ENCODE peak calls at places on chromosomes 13 and 19, in five cellular contexts. K, W, S, J and Y are unnamed samples.

GRCh38 chr19:4519521-4520277 is 1.4 kb upstream of the PLIN4 start:
- DNase-seq in K (no peak), W (no peak), S (no peak), J (peak; percentile 42), Y (no peak)

GRCh38 chr13:50162001-50162400 is 146.8 kb downstream of the KCNRG start:
- DNase-seq in K (no peak), W (no peak), S (no peak), J (no peak), Y (no peak)

GRCh38 chr19:3481241-3482090 is 1.1 kb upstream of the SMIM24 start:
- DNase-seq in K (no peak), W (peak; percentile 88), S (no peak), J (no peak), Y (no peak)

GRCh38 chr19:42252365-42253244 is 2.3 kb downstream of the ERF start:
- DNase-seq in K (no peak), W (peak; percentile 53), S (no peak), J (peak; percentile 42), Y (no peak)

GRCh38 chr13:36913463-36913862 is 6.6 kb downstream of the SMAD9 start:
- DNase-seq in K (no peak), W (no peak), S (no peak), J (no peak), Y (no peak)

GRCh38 chr19:19600793-19601346 is 17.6 kb downstream of the PBX4 start:
- DNase-seq in K (no peak), W (no peak), S (no peak), J (no peak), Y (no peak)

GRCh38 chr19:1970806-1971502 is 30.0 kb downstream of the CSNK1G2 start:
- DNase-seq in K (no peak), W (no peak), S (no peak), J (no peak), Y (no peak)

GRCh38 chr13:88895261-88895941 is 1224.2 kb downstream of the SLITRK5 start:
- DNase-seq in K (no peak), W (no peak), S (no peak), J (no peak), Y (no peak)

GRCh38 chr19:56538761-56539263 is at the start of gene ZFP28:
- DNase-seq in K (peak; percentile 66), W (peak; percentile 89), S (peak; percentile 85), J (peak; percentile 89), Y (peak; percentile 86)

GRCh38 chr13:100306444-100306999 is 217.6 kb downstream of the PCCA start:
- DNase-seq in K (no peak), W (no peak), S (no peak), J (no peak), Y (no peak)

GRCh38 chr19:16259385-16260159 is 61.9 kb downstream of the AP1M1 start:
- DNase-seq in K (no peak), W (peak; percentile 93), S (no peak), J (no peak), Y (no peak)

GRCh38 chr19:10836478-10837325 is 690 bp upstream of the TMED1 start:
- DNase-seq in K (peak; percentile 89), W (peak; percentile 90), S (peak; percentile 90), J (peak; percentile 88), Y (peak; percentile 89)

DNA sequence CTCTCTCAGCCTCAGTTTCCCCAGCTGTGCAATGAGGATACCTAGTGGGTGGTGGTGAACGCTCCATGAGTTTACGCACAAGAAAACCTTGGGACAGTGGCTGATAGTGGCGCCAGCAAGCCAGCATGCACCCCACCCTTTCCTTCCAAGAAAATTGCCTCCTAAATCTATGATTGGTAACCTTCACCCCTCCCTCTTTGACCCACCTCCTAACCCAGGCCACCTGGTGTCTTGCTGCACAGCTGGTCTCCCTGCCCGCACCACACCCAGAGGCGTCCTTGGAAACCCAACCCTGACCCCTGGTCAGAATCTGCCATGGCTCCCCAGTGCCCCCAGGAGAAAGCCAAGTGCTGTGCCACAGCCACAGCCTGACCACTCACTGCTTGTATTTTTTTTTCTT is 22.8 kb upstream of the BCL3 start:
- DNase-seq in K (no peak), W (no peak), S (no peak), J (no peak), Y (no peak)
- H3K4me1 ChIP-seq in K (peaks cover 10% of the 10 kb centered on the region), W (no peaks in the 10 kb centered on the region), S (peaks cover 6% of the 10 kb centered on the region), J (peaks cover 10% of the 10 kb centered on the region), Y (no peaks in the 10 kb centered on the region)

GRCh38 chr13:43797154-43797553 is 10.4 kb upstream of the ENOX1 start:
- DNase-seq in K (no peak), W (no peak), S (no peak), J (no peak), Y (no peak)

GRCh38 chr13:43787518-43787891 is 733 bp upstream of the ENOX1 start:
- DNase-seq in K (no peak), W (no peak), S (no peak), J (no peak), Y (no peak)

GRCh38 chr13:43797869-43798268 is 11.1 kb upstream of the ENOX1 start:
- DNase-seq in K (no peak), W (no peak), S (no peak), J (no peak), Y (no peak)

GRCh38 chr13:43787998-43788397 is 1.2 kb upstream of the ENOX1 start:
- DNase-seq in K (no peak), W (no peak), S (no peak), J (no peak), Y (no peak)

DNA sequence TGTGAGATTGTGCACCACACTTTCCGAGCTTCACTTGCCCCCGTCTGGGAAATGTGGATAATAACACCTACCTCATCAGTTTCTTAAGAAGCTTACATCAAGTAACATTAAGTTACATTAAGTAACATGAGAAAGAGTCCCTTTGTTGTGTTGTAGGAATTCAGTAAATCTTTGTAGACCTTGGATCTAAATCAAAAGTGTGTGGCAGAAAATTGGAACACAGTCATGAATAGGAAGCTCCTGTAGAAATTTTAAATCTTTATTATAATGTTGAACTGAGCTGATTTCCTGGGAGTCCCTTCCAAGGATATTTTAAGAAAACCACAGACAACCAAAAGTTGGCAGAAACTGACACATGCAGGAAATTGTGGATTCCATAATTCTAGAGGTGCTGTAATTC is 5.7 kb upstream of the ENOX1 start:
- DNase-seq in K (no peak), W (no peak), S (no peak), J (no peak), Y (no peak)
- TF ChIP-seq CTCF in K (no peak), W (no peak), S (no peak), J (no peak), Y (no peak)

DNA sequence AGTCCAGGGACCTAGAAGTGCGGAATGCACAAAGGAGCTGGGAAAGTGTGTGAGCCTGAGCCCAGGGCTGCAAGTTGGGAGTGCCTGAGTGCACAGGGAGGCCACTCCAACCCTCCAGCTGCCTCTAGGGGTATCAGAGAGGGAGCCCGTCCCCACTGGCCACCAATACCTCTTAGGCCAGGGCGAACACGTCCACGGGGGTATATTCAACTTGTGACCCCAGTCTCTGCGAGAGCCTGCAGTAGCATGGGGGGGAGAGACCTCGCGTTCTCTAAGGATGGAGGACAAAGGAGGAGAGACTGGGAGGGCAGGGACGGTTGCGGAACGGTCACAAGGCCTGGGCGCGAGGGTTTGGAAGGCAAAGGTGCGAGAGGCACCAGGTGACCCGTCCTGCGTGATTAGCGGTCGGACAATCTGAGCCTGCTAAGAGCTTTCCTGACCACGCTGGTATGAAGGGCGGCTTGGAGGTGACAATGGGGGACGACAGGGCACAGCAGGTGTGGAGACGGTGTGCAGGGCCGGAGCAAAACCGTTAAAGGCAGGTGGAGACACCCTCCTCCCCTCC is 676 bp downstream of the CD320 start:
- DNase-seq in K (peak; percentile 35), W (no peak), S (peak; percentile 26), J (no peak), Y (no peak)
- H3K4me3 ChIP-seq in K (peak overlapping the region; percentile 57), W (peak overlapping the region; percentile 43), S (peak overlapping the region; percentile 73), J (peak overlapping the region; percentile 48), Y (peak overlapping the region; percentile 51)

GRCh38 chr19:35060160-35060855 is 18.8 kb downstream of the HPN start:
- DNase-seq in K (no peak), W (no peak), S (no peak), J (no peak), Y (no peak)
- H3K4me1 ChIP-seq in K (no peaks in the 10 kb centered on the region), W (no peaks in the 10 kb centered on the region), S (peaks cover 14% of the 10 kb centered on the region), J (no peaks in the 10 kb centered on the region), Y (no peaks in the 10 kb centered on the region)

GRCh38 chr13:112588490-112589297 is 741 bp upstream of the TUBGCP3 start:
- DNase-seq in K (no peak), W (no peak), S (no peak), J (no peak), Y (no peak)

GRCh38 chr13:112586334-112586733 is 1.6 kb downstream of the TUBGCP3 start:
- DNase-seq in K (no peak), W (no peak), S (no peak), J (no peak), Y (no peak)

GRCh38 chr13:112583592-112584277 is 4.2 kb downstream of the TUBGCP3 start:
- DNase-seq in K (no peak), W (peak; percentile 75), S (peak; percentile 32), J (no peak), Y (peak; percentile 67)

GRCh38 chr13:112587767-112588489 is at the start of gene TUBGCP3:
- DNase-seq in K (peak; percentile 72), W (peak; percentile 89), S (peak; percentile 87), J (peak; percentile 88), Y (peak; percentile 86)

GRCh38 chr13:112587359-112587766 is 590 bp downstream of the TUBGCP3 start:
- DNase-seq in K (no peak), W (peak; percentile 90), S (peak; percentile 91), J (peak; percentile 83), Y (peak; percentile 81)
- TF ChIP-seq CTCF in K (no peak), W (no peak), S (no peak), J (no peak), Y (no peak)

GRCh38 chr13:73914119-73914518 is 220.1 kb downstream of the KLF12 start:
- DNase-seq in K (no peak), W (no peak), S (no peak), J (no peak), Y (no peak)

GRCh38 chr13:73918691-73919090 is 215.5 kb downstream of the KLF12 start:
- DNase-seq in K (no peak), W (no peak), S (no peak), J (no peak), Y (no peak)

GRCh38 chr13:73910733-73911132 is 223.5 kb downstream of the KLF12 start:
- DNase-seq in K (no peak), W (no peak), S (no peak), J (no peak), Y (no peak)

GRCh38 chr13:73908809-73909208 is 225.4 kb downstream of the KLF12 start:
- DNase-seq in K (no peak), W (no peak), S (no peak), J (no peak), Y (no peak)

DNA sequence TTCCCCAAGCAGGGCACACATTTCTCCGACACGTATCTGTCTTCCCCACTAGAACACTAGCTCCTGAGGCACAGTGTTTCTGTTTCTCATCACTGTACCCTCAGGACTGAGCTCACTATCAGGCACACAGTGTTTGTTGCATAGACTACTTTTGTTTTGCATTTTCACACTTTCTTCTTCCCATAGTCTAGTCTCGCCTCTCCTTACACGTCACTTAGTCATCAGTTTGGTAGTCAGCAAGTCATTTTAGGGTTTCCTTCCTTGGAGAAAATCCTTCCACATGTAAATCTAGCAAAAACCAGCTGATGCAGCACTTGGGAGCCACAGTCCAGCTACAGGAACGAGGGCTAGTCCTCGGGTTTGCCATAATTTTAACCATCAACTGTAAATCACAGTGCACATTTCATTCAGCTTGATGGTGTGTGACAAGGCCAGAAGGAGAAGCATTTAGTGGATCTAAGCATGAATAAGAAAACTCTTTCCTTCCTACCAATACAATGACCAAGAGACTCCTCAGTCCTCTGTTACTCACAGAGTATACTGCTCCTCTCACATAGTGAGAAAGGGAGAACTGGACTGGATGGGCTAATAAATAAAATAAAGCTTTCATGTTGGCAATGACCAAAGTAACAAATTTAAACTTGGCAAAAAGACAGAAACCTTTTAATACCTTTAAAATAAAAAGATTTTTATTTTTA is 221.0 kb downstream of the KLF12 start:
- DNase-seq in K (no peak), W (no peak), S (no peak), J (no peak), Y (no peak)
- H3K4me3 ChIP-seq in K (no peak overlapping the region), W (no peak overlapping the region), S (no peak overlapping the region), J (no peak overlapping the region), Y (no peak overlapping the region)